ENCODE peak calls at places on chromosomes 11 and 22, in four cellular contexts. H, F, U and E are unnamed samples.
A peak's percentile ranks its signal among the peaks of the same experiment; 100 is the strongest.

GRCh38 chr11:110093407-110094297 is 460 bp downstream of the ZC3H12C start:
- DNase-seq in H (peak; percentile 46), F (no peak), U (peak; percentile 47), E (no peak)

GRCh38 chr11:25981998-25982397 is 349.9 kb upstream of the ANO3 start:
- DNase-seq in H (peak; percentile 47), F (no peak), U (peak; percentile 26), E (no peak)

GRCh38 chr22:43110444-43110926 is at the start of gene BIK:
- DNase-seq in H (peak; percentile 83), F (peak; percentile 24), U (no peak), E (peak; percentile 33)

GRCh38 chr22:36088292-36088691 is 59.7 kb upstream of the RBFOX2 start:
- DNase-seq in H (no peak), F (no peak), U (no peak), E (no peak)

GRCh38 chr11:88377661-88378060 is 40.1 kb upstream of the CTSC start:
- DNase-seq in H (no peak), F (no peak), U (no peak), E (no peak)

GRCh38 chr22:42946551-42947198 is 68.3 kb downstream of the PACSIN2 start:
- DNase-seq in H (no peak), F (no peak), U (no peak), E (no peak)

GRCh38 chr11:46936138-46937110 is at the start of gene CSTPP1:
- DNase-seq in H (peak; percentile 99), F (peak; percentile 80), U (peak; percentile 90), E (peak; percentile 90)

GRCh38 chr22:26671317-26672059 is 14.1 kb downstream of the MIAT start:
- DNase-seq in H (no peak), F (peak; percentile 58), U (no peak), E (peak; percentile 30)

GRCh38 chr22:35299217-35299716 is 427 bp upstream of the TOM1 start:
- DNase-seq in H (no peak), F (no peak), U (peak; percentile 14), E (peak; percentile 52)

GRCh38 chr11:47355283-47356128 is 3.0 kb upstream of the MYBPC3 start:
- DNase-seq in H (peak; percentile 92), F (no peak), U (peak; percentile 89), E (no peak)

GRCh38 chr11:10742460-10743208 is 8.4 kb upstream of the CTR9 start:
- DNase-seq in H (no peak), F (peak; percentile 25), U (no peak), E (no peak)

GRCh38 chr11:78689558-78690153 is 115.0 kb upstream of the NARS2 start:
- DNase-seq in H (no peak), F (no peak), U (no peak), E (no peak)

GRCh38 chr11:44304091-44305084 is 5.6 kb downstream of the ALX4 start:
- DNase-seq in H (no peak), F (no peak), U (no peak), E (no peak)